ENCODE peak calls at places on chromosomes 16 and 17, in ten cellular contexts. S is cardiac fibroblast; Q is GM19239; I is NCI-H1092; P is SK-N-SH; N is iris pigment epithelial cell; F is effector CD4-positive, alpha-beta T cell; E is AG09309; X is HT1080; J is T-cell. T is an unnamed sample.

GRCh38 chr16:66399031-66399430 is 28.1 kb upstream of the BEAN1 start:
- DNase-seq in F (no peak), X (no peak), N (peak), Q (no peak), I (no peak), E (no peak), J (no peak), S (peak), P (no peak), T (no peak)

GRCh38 chr16:48076455-48077012 is 79.3 kb downstream of the ABCC12 start:
- DNase-seq in I (no peak), S (no peak), X (peak), E (no peak), P (no peak), J (no peak), Q (no peak), N (peak), F (no peak), T (no peak)

GRCh38 chr17:65039349-65039988 is 17.1 kb downstream of the GNA13 start:
- DNase-seq in Q (peak), X (no peak), F (peak), N (no peak), P (no peak), S (no peak), E (no peak), I (no peak), J (peak), T (no peak)

GRCh38 chr17:49407981-49408501 is 6.6 kb downstream of the PHB1 start:
- DNase-seq in J (peak), Q (peak), P (peak), E (no peak), F (peak), N (peak), I (peak), S (peak), X (peak), T (peak)

GRCh38 chr17:79338589-79338988 is 264.0 kb downstream of the ENGASE start:
- DNase-seq in N (peak), Q (no peak), J (no peak), P (no peak), X (peak), S (no peak), E (no peak), I (no peak), F (no peak), T (no peak)

GRCh38 chr17:1754430-1755112 is 7.3 kb upstream of the SERPINF1 start:
- DNase-seq in S (no peak), X (no peak), N (no peak), E (no peak), I (no peak), F (no peak), J (no peak), Q (no peak), P (peak), T (no peak)

GRCh38 chr17:8326591-8327583 is 12.8 kb upstream of the ODF4 start:
- DNase-seq in P (peak), F (no peak), J (no peak), I (no peak), X (no peak), N (peak), S (peak), E (no peak), Q (peak), T (no peak)

GRCh38 chr17:19440421-19440820 is 29.4 kb downstream of the RNF112 start:
- DNase-seq in Q (no peak), S (no peak), F (no peak), X (no peak), E (no peak), J (no peak), N (no peak), P (no peak), I (no peak), T (no peak)

GRCh38 chr17:63095459-63095858 is 129.4 kb downstream of the TANC2 start:
- DNase-seq in N (peak), E (no peak), I (no peak), P (no peak), F (no peak), X (no peak), Q (no peak), S (no peak), J (no peak), T (no peak)

GRCh38 chr16:75252946-75253911 is 1.8 kb upstream of the BCAR1 start:
- DNase-seq in P (no peak), Q (no peak), I (no peak), N (peak), X (peak), F (no peak), S (peak), J (no peak), E (no peak), T (no peak)

GRCh38 chr17:74089869-74090464 is 113.5 kb upstream of the RPL38 start:
- DNase-seq in E (peak), S (peak), P (peak), Q (peak), F (no peak), X (peak), J (no peak), N (peak), I (peak), T (peak)

GRCh38 chr16:5560084-5560483 is 462.5 kb upstream of the EEF2KMT start:
- DNase-seq in F (no peak), X (peak), P (no peak), J (no peak), S (no peak), E (no peak), Q (no peak), I (no peak), N (no peak), T (no peak)

GRCh38 chr17:68462381-68463210 is 5.3 kb upstream of the WIPI1 start:
- DNase-seq in F (peak), Q (peak), X (peak), P (peak), E (no peak), I (peak), N (peak), J (peak), S (peak), T (peak)

GRCh38 chr17:40632206-40632605 is 15.4 kb downstream of the SMARCE1 start:
- DNase-seq in P (no peak), J (no peak), E (no peak), X (no peak), I (no peak), N (no peak), S (no peak), Q (no peak), F (no peak), T (no peak)

GRCh38 chr17:49351572-49352140 is 10.4 kb downstream of the ZNF652 start:
- DNase-seq in S (no peak), F (no peak), N (no peak), E (no peak), X (no peak), J (no peak), I (no peak), Q (no peak), P (no peak), T (no peak)

GRCh38 chr16:65388592-65388991 is 266.7 kb upstream of the CDH11 start:
- DNase-seq in J (no peak), Q (no peak), E (peak), I (no peak), S (peak), X (peak), N (peak), P (no peak), F (no peak), T (no peak)

GRCh38 chr16:23509763-23510153 is 536 bp downstream of the GGA2 start:
- DNase-seq in I (no peak), F (peak), E (no peak), Q (no peak), X (no peak), J (peak), P (no peak), N (peak), S (peak), T (no peak)

GRCh38 chr17:27846042-27846655 is 45.8 kb upstream of the NOS2 start:
- DNase-seq in E (no peak), N (no peak), P (no peak), F (peak), J (no peak), X (no peak), Q (no peak), S (no peak), I (no peak), T (no peak)

GRCh38 chr17:5282639-5283217 is 644 bp downstream of the RABEP1 start:
- DNase-seq in Q (peak), P (no peak), N (peak), S (peak), J (peak), E (no peak), X (no peak), F (no peak), I (no peak), T (no peak)

GRCh38 chr16:66477028-66477515 is 50.0 kb downstream of the BEAN1 start:
- DNase-seq in E (no peak), P (no peak), I (no peak), F (no peak), S (no peak), N (no peak), J (no peak), X (no peak), Q (no peak), T (no peak)

GRCh38 chr16:85569615-85570212 is 43.4 kb upstream of the GSE1 start:
- DNase-seq in I (peak), X (peak), S (peak), N (peak), F (no peak), E (peak), J (no peak), P (peak), Q (peak), T (no peak)

T was measured in HuH-7.5.